ENCODE peak calls at places on chromosomes 12 and 14, in four cellular contexts. K is brain microvascular endothelial cell; C is AG04450; I is stimulated activated CD4-positive, alpha-beta T cell treated with anti-CD3 and anti-CD28 coated beads, Interleukin-12 subunit alpha, Interleukin-12 subunit beta, amount 100 ng/mL, for 4 hours. J is an unnamed sample.
A peak's percentile ranks its signal among the peaks of the same experiment; 100 is the strongest.

GRCh38 chr12:121784460-121784859 is 9.0 kb downstream of the RHOF start:
- DNase-seq in K (peak; percentile 72), C (no peak), I (no peak), J (peak; percentile 93)

GRCh38 chr14:106347291-106347778 is 821.0 kb downstream of the TMEM121 start:
- DNase-seq in K (no peak), C (no peak), I (no peak), J (no peak)

GRCh38 chr14:61426048-61426447 is 104.7 kb downstream of the PRKCH start:
- DNase-seq in K (no peak), C (no peak), I (no peak), J (no peak)

GRCh38 chr12:51591020-51591901 is at the start of gene SCN8A:
- DNase-seq in K (no peak), C (no peak), I (peak; percentile 54), J (peak; percentile 11)

GRCh38 chr14:103393687-103394626 is 8.7 kb downstream of the MARK3 start:
- DNase-seq in K (no peak), C (no peak), I (no peak), J (peak; percentile 26)

GRCh38 chr12:117408161-117408791 is 46.9 kb upstream of the NOS1 start:
- DNase-seq in K (no peak), C (no peak), I (no peak), J (peak; percentile 68)

GRCh38 chr14:75711134-75711795 is 50.2 kb downstream of the TTLL5 start:
- DNase-seq in K (peak; percentile 27), C (peak; percentile 37), I (no peak), J (peak; percentile 32)

GRCh38 chr12:129909051-129910020 is 5.5 kb upstream of the TMEM132D start:
- DNase-seq in K (no peak), C (no peak), I (no peak), J (no peak)

GRCh38 chr12:95143784-95144205 is 70.4 kb upstream of the NR2C1 start:
- DNase-seq in K (no peak), C (no peak), I (no peak), J (no peak)

GRCh38 chr14:44339256-44339655 is 167.8 kb downstream of the FSCB start:
- DNase-seq in K (no peak), C (no peak), I (no peak), J (no peak)

GRCh38 chr12:54051916-54052744 is 1.5 kb upstream of the HOXC4 start:
- DNase-seq in K (no peak), C (no peak), I (no peak), J (peak; percentile 23)

GRCh38 chr12:1840981-1841425 is 20.6 kb downstream of the LRTM2 start:
- DNase-seq in K (no peak), C (no peak), I (no peak), J (no peak)

GRCh38 chr12:68962855-68963455 is 30.0 kb upstream of the CPM start:
- DNase-seq in K (no peak), C (peak; percentile 30), I (no peak), J (no peak)

GRCh38 chr14:62956413-62956812 is 88.8 kb downstream of the KCNH5 start:
- DNase-seq in K (no peak), C (no peak), I (no peak), J (no peak)

GRCh38 chr12:97939141-97939540 is 476.5 kb downstream of the RMST start:
- DNase-seq in K (no peak), C (no peak), I (no peak), J (no peak)

GRCh38 chr12:10503460-10503859 is 2.2 kb upstream of the EIF2S3B start:
- DNase-seq in K (no peak), C (no peak), I (no peak), J (no peak)

GRCh38 chr12:3641428-3641883 is 111.5 kb downstream of the CRACR2A start:
- DNase-seq in K (peak; percentile 75), C (no peak), I (no peak), J (peak; percentile 32)

GRCh38 chr12:57629897-57630471 is 3.0 kb downstream of the B4GALNT1 start:
- DNase-seq in K (no peak), C (no peak), I (no peak), J (no peak)

GRCh38 chr12:106645465-106646330 is 62.9 kb downstream of the RFX4 start:
- DNase-seq in K (no peak), C (no peak), I (no peak), J (no peak)

GRCh38 chr12:72207094-72207493 is 65.1 kb upstream of the TRHDE start:
- DNase-seq in K (no peak), C (no peak), I (no peak), J (no peak)

GRCh38 chr12:95195122-95195521 is 22.1 kb downstream of the FGD6 start:
- DNase-seq in K (no peak), C (no peak), I (no peak), J (no peak)

GRCh38 chr12:8499616-8500015 is 13.7 kb upstream of the CLEC4D start:
- DNase-seq in K (no peak), C (no peak), I (no peak), J (no peak)

GRCh38 chr14:68628605-68629310 is 164.1 kb downstream of the ZFP36L1 start:
- DNase-seq in K (no peak), C (no peak), I (peak; percentile 16), J (no peak)

GRCh38 chr14:68654471-68654941 is 138.4 kb downstream of the ZFP36L1 start:
- DNase-seq in K (no peak), C (no peak), I (no peak), J (no peak)

GRCh38 chr12:109777544-109777943 is 55.7 kb downstream of the TRPV4 start:
- DNase-seq in K (peak; percentile 21), C (no peak), I (no peak), J (peak; percentile 31)

GRCh38 chr14:101187017-101187815 is 283.7 kb upstream of the RTL1 start:
- DNase-seq in K (no peak), C (no peak), I (no peak), J (no peak)

J was measured in A172.